ENCODE peak calls at places on chromosomes 3 and 15, in seven cellular contexts. L is GDM1; Q is A172; J is fibroblast of gingiva; B is HFFc6; T is activated naive CD8-positive, alpha-beta T cell treated with anti-CD3 and anti-CD28 coated beads, Interleukin-2, amount 10 ng/mL, durations not matched to agents 7 days and 5 days; I is M059J. A is an unnamed sample.

GRCh38 chr15:99969261-99969960 is 236.2 kb upstream of the LYSMD4 start:
- DNase-seq in L (no peak), Q (no peak), J (no peak), B (no peak), T (no peak), I (no peak), A (no peak)

GRCh38 chr15:99511865-99512632 is 53.7 kb upstream of the MEF2A start:
- DNase-seq in L (peak; percentile 17), Q (no peak), J (peak; percentile 48), B (no peak), T (no peak), I (no peak), A (no peak)

GRCh38 chr3:27509376-27509775 is 25.2 kb upstream of the SLC4A7 start:
- DNase-seq in L (no peak), Q (no peak), J (no peak), B (no peak), T (no peak), I (no peak), A (no peak)

GRCh38 chr3:156688849-156689452 is 14.6 kb downstream of the TIPARP start:
- DNase-seq in L (no peak), Q (no peak), J (no peak), B (no peak), T (no peak), I (no peak), A (no peak)

GRCh38 chr3:34956511-34956910 is 682.8 kb upstream of the ARPP21 start:
- DNase-seq in L (no peak), Q (no peak), J (no peak), B (no peak), T (no peak), I (no peak), A (no peak)

GRCh38 chr3:48301814-48302194 is 31.7 kb downstream of the SPINK8 start:
- DNase-seq in L (no peak), Q (no peak), J (peak; percentile 41), B (no peak), T (no peak), I (peak; percentile 44), A (peak; percentile 32)

GRCh38 chr3:190124067-190124466 is 3.4 kb upstream of the P3H2 start:
- DNase-seq in L (no peak), Q (no peak), J (no peak), B (no peak), T (no peak), I (no peak), A (no peak)

GRCh38 chr15:39192979-39193559 is 387.8 kb upstream of the THBS1 start:
- DNase-seq in L (no peak), Q (no peak), J (no peak), B (no peak), T (no peak), I (no peak), A (no peak)

GRCh38 chr3:10817506-10817905 is 1.5 kb downstream of the SLC6A11 start:
- DNase-seq in L (no peak), Q (no peak), J (no peak), B (no peak), T (no peak), I (no peak), A (no peak)

GRCh38 chr3:60920519-60920918 is 330.7 kb downstream of the FHIT start:
- DNase-seq in L (no peak), Q (no peak), J (no peak), B (no peak), T (no peak), I (no peak), A (no peak)

GRCh38 chr3:127097516-127097915 is 95.4 kb upstream of the PRR23E start:
- DNase-seq in L (no peak), Q (no peak), J (no peak), B (no peak), T (no peak), I (no peak), A (no peak)

GRCh38 chr3:104436536-104436935 is 930.2 kb upstream of the ALCAM start:
- DNase-seq in L (no peak), Q (no peak), J (no peak), B (no peak), T (no peak), I (peak; percentile 28), A (peak; percentile 9)

GRCh38 chr3:159586587-159587202 is 401.9 kb upstream of the IL12A start:
- DNase-seq in L (no peak), Q (peak; percentile 73), J (peak; percentile 10), B (peak; percentile 52), T (no peak), I (peak; percentile 71), A (peak; percentile 11)

GRCh38 chr3:41193822-41194539 is 5.3 kb upstream of the CTNNB1 start:
- DNase-seq in L (no peak), Q (no peak), J (no peak), B (no peak), T (no peak), I (no peak), A (no peak)

GRCh38 chr3:16104161-16104560 is 70.3 kb upstream of the GALNT15 start:
- DNase-seq in L (no peak), Q (no peak), J (no peak), B (no peak), T (no peak), I (no peak), A (no peak)

GRCh38 chr15:76976572-76977270 is 18.2 kb upstream of the PSTPIP1 start:
- DNase-seq in L (no peak), Q (no peak), J (no peak), B (no peak), T (no peak), I (no peak), A (no peak)

GRCh38 chr15:101004986-101005747 is 86.0 kb downstream of the LRRK1 start:
- DNase-seq in L (no peak), Q (no peak), J (no peak), B (no peak), T (no peak), I (no peak), A (no peak)

GRCh38 chr3:188939799-188940198 is 232.0 kb upstream of the TPRG1 start:
- DNase-seq in L (no peak), Q (no peak), J (peak; percentile 43), B (no peak), T (no peak), I (no peak), A (no peak)

GRCh38 chr3:11335056-11335608 is 62.9 kb downstream of the ATG7 start:
- DNase-seq in L (peak; percentile 28), Q (peak; percentile 79), J (peak; percentile 65), B (peak; percentile 78), T (no peak), I (peak; percentile 69), A (peak; percentile 62)

GRCh38 chr15:80596521-80596976 is 98.6 kb upstream of the ABHD17C start:
- DNase-seq in L (no peak), Q (peak; percentile 5), J (no peak), B (no peak), T (no peak), I (peak; percentile 70), A (peak; percentile 53)

GRCh38 chr3:196537319-196537984 is 22.3 kb upstream of the SMCO1 start:
- DNase-seq in L (no peak), Q (no peak), J (no peak), B (no peak), T (peak; percentile 55), I (peak; percentile 13), A (peak; percentile 37)

GRCh38 chr3:141227752-141228151 is 3.9 kb upstream of the PXYLP1 start:
- DNase-seq in L (no peak), Q (no peak), J (peak; percentile 52), B (no peak), T (no peak), I (no peak), A (no peak)

GRCh38 chr15:57256941-57257340 is 119.4 kb upstream of the CGNL1 start:
- DNase-seq in L (no peak), Q (no peak), J (no peak), B (no peak), T (no peak), I (no peak), A (no peak)

GRCh38 chr3:133413166-133414020 is 13.5 kb downstream of the BFSP2 start:
- DNase-seq in L (no peak), Q (peak; percentile 36), J (no peak), B (peak; percentile 53), T (no peak), I (peak; percentile 59), A (no peak)

GRCh38 chr3:100370751-100371150 is 30.1 kb downstream of the TOMM70 start:
- DNase-seq in L (no peak), Q (no peak), J (no peak), B (peak; percentile 8), T (no peak), I (no peak), A (no peak)

GRCh38 chr3:186359078-186359477 is 3.0 kb downstream of the DGKG start:
- DNase-seq in L (no peak), Q (no peak), J (no peak), B (no peak), T (no peak), I (no peak), A (no peak)

GRCh38 chr3:132289311-132289710 is 27.9 kb upstream of the ACP3 start:
- DNase-seq in L (no peak), Q (no peak), J (no peak), B (no peak), T (no peak), I (no peak), A (no peak)

GRCh38 chr15:90868261-90868689 is at the start of gene FURIN:
- DNase-seq in L (no peak), Q (peak; percentile 46), J (no peak), B (no peak), T (no peak), I (no peak), A (no peak)

GRCh38 chr15:41881925-41882688 is 11.7 kb downstream of the SPTBN5 start:
- DNase-seq in L (no peak), Q (no peak), J (no peak), B (no peak), T (no peak), I (no peak), A (no peak)

GRCh38 chr15:31366169-31366734 is 39.6 kb downstream of the KLF13 start:
- DNase-seq in L (peak; percentile 9), Q (no peak), J (peak; percentile 55), B (peak; percentile 13), T (peak; percentile 65), I (no peak), A (peak; percentile 32)

A was measured in mammary epithelial cell.